ENCODE peak calls at places on chromosome 18, in six cellular contexts. Q is heart left ventricle, L is amniotic stem cell, C is Ammon's horn, N is brain microvascular endothelial cell, H is RPMI8226. F is an unnamed sample.

GRCh38 chr18:58893388-58894099 is 28.9 kb downstream of the ZNF532 start:
- DNase-seq in Q (no peak), L (no peak), H (no peak), C (no peak), N (no peak), F (no peak)

GRCh38 chr18:13573750-13574149 is 152.6 kb downstream of the FAM210A start:
- DNase-seq in Q (no peak), L (no peak), N (no peak), C (no peak), H (no peak), F (no peak)

GRCh38 chr18:57150828-57151227 is 3.9 kb downstream of the BOD1L2 start:
- DNase-seq in N (no peak), H (no peak), Q (peak), L (no peak), C (no peak), F (no peak)

GRCh38 chr18:78730564-78731422 is 248.8 kb upstream of the SALL3 start:
- DNase-seq in L (no peak), Q (no peak), H (no peak), N (no peak), C (no peak), F (no peak)

GRCh38 chr18:32775628-32776027 is 2.8 kb upstream of the KLHL14 start:
- DNase-seq in Q (no peak), L (no peak), C (no peak), H (no peak), N (no peak), F (no peak)

GRCh38 chr18:46034230-46034629 is 37.8 kb downstream of the PSTPIP2 start:
- DNase-seq in N (peak), H (no peak), L (no peak), C (no peak), Q (no peak), F (no peak)

GRCh38 chr18:58768293-58768974 is 96.2 kb upstream of the ZNF532 start:
- DNase-seq in H (peak), C (peak), L (peak), N (no peak), Q (peak), F (peak)

GRCh38 chr18:464311-464659 is 36.2 kb downstream of the COLEC12 start:
- DNase-seq in Q (no peak), H (no peak), C (no peak), N (no peak), L (no peak), F (no peak)

GRCh38 chr18:36532394-36532793 is 234.9 kb downstream of the FHOD3 start:
- DNase-seq in C (no peak), Q (no peak), L (no peak), N (no peak), H (no peak), F (no peak)

GRCh38 chr18:66160007-66160406 is 409.2 kb downstream of the CDH7 start:
- DNase-seq in Q (no peak), L (no peak), H (no peak), C (no peak), N (no peak), F (no peak)

GRCh38 chr18:58762781-58763171 is 91.5 kb downstream of the MALT1 start:
- DNase-seq in L (no peak), Q (no peak), C (no peak), H (no peak), N (no peak), F (no peak)

GRCh38 chr18:46704189-46704588 is 47.2 kb upstream of the LOXHD1 start:
- DNase-seq in N (no peak), H (no peak), Q (no peak), L (no peak), C (no peak), F (no peak)

GRCh38 chr18:70172225-70172624 is 33.3 kb downstream of the RTTN start:
- DNase-seq in N (no peak), H (no peak), Q (no peak), L (no peak), C (no peak), F (no peak)

GRCh38 chr18:49431563-49431962 is 28.9 kb downstream of the DYM start:
- DNase-seq in L (no peak), N (no peak), C (no peak), H (no peak), Q (no peak), F (no peak)

GRCh38 chr18:64271264-64271663 is 122.4 kb upstream of the LINC00305 start:
- DNase-seq in N (no peak), L (no peak), C (peak), Q (no peak), H (no peak), F (no peak)

GRCh38 chr18:63421514-63421913 is 762 bp downstream of the VPS4B start:
- DNase-seq in Q (no peak), N (no peak), H (no peak), C (no peak), L (no peak), F (no peak)

GRCh38 chr18:46542545-46542944 is 114.5 kb downstream of the LOXHD1 start:
- DNase-seq in H (peak), L (no peak), N (no peak), C (no peak), Q (no peak), F (no peak)

GRCh38 chr18:50902797-50903196 is 23.9 kb downstream of the ME2 start:
- DNase-seq in C (no peak), L (no peak), N (no peak), Q (no peak), H (no peak), F (no peak)

GRCh38 chr18:56711706-56712445 is 60.7 kb downstream of the WDR7 start:
- DNase-seq in H (no peak), L (no peak), N (no peak), Q (no peak), C (no peak), F (no peak)

F was measured in putamen.